ENCODE peak calls at places on chromosomes 5 and 9, in nine cellular contexts. One of them, this sample, is unnamed.

GRCh38 chr5:108681079-108681921 is 66.4 kb upstream of the FER start:
- DNase-seq in RWPE2: no peak
- DNase-seq in fibroblast of the aortic adventitia: peak
- DNase-seq in T-helper 9 cell: no peak
- DNase-seq in anterior cingulate cortex: no peak
- DNase-seq in NCI-H187: no peak
- DNase-seq in neuronal stem cell: peak
- DNase-seq in neural crest cell: peak
- DNase-seq in GM23248: peak
- DNase-seq in this sample: peak

GRCh38 chr5:174581483-174581882 is 142.9 kb upstream of the MSX2 start:
- DNase-seq in anterior cingulate cortex: peak
- DNase-seq in RWPE2: no peak
- DNase-seq in fibroblast of the aortic adventitia: no peak
- DNase-seq in T-helper 9 cell: no peak
- DNase-seq in GM23248: peak
- DNase-seq in neuronal stem cell: peak
- DNase-seq in neural crest cell: peak
- DNase-seq in NCI-H187: no peak
- DNase-seq in this sample: peak

GRCh38 chr9:92716557-92716956 is 46.6 kb upstream of the IPPK start:
- DNase-seq in GM23248: peak
- DNase-seq in NCI-H187: peak
- DNase-seq in anterior cingulate cortex: peak
- DNase-seq in T-helper 9 cell: peak
- DNase-seq in neuronal stem cell: peak
- DNase-seq in fibroblast of the aortic adventitia: peak
- DNase-seq in neural crest cell: peak
- DNase-seq in RWPE2: peak
- DNase-seq in this sample: peak

GRCh38 chr5:80711938-80712337 is 57.2 kb upstream of the DHFR start:
- DNase-seq in RWPE2: no peak
- DNase-seq in fibroblast of the aortic adventitia: peak
- DNase-seq in neuronal stem cell: peak
- DNase-seq in neural crest cell: peak
- DNase-seq in NCI-H187: no peak
- DNase-seq in T-helper 9 cell: no peak
- DNase-seq in anterior cingulate cortex: no peak
- DNase-seq in GM23248: peak
- DNase-seq in this sample: peak

GRCh38 chr5:140202078-140202477 is 27.1 kb downstream of the CYSTM1 start:
- DNase-seq in fibroblast of the aortic adventitia: peak
- DNase-seq in RWPE2: no peak
- DNase-seq in anterior cingulate cortex: no peak
- DNase-seq in NCI-H187: no peak
- DNase-seq in neural crest cell: no peak
- DNase-seq in GM23248: peak
- DNase-seq in T-helper 9 cell: no peak
- DNase-seq in neuronal stem cell: no peak
- DNase-seq in this sample: no peak

GRCh38 chr9:134485653-134486052 is 155.9 kb upstream of the COL5A1 start:
- DNase-seq in GM23248: no peak
- DNase-seq in neural crest cell: no peak
- DNase-seq in NCI-H187: no peak
- DNase-seq in T-helper 9 cell: no peak
- DNase-seq in RWPE2: peak
- DNase-seq in anterior cingulate cortex: no peak
- DNase-seq in neuronal stem cell: no peak
- DNase-seq in fibroblast of the aortic adventitia: no peak
- DNase-seq in this sample: no peak

GRCh38 chr9:123377211-123377971 is 21.4 kb downstream of the CRB2 start:
- DNase-seq in fibroblast of the aortic adventitia: no peak
- DNase-seq in NCI-H187: no peak
- DNase-seq in neural crest cell: no peak
- DNase-seq in anterior cingulate cortex: no peak
- DNase-seq in RWPE2: no peak
- DNase-seq in neuronal stem cell: no peak
- DNase-seq in T-helper 9 cell: no peak
- DNase-seq in GM23248: no peak
- DNase-seq in this sample: peak

GRCh38 chr9:77663754-77664153 is 15.6 kb upstream of the GNA14 start:
- DNase-seq in T-helper 9 cell: no peak
- DNase-seq in neural crest cell: no peak
- DNase-seq in NCI-H187: no peak
- DNase-seq in neuronal stem cell: no peak
- DNase-seq in RWPE2: no peak
- DNase-seq in GM23248: peak
- DNase-seq in fibroblast of the aortic adventitia: peak
- DNase-seq in anterior cingulate cortex: peak
- DNase-seq in this sample: peak

GRCh38 chr9:36730414-36730813 is 157.7 kb downstream of the MELK start:
- DNase-seq in NCI-H187: no peak
- DNase-seq in RWPE2: no peak
- DNase-seq in anterior cingulate cortex: no peak
- DNase-seq in neuronal stem cell: no peak
- DNase-seq in T-helper 9 cell: no peak
- DNase-seq in fibroblast of the aortic adventitia: no peak
- DNase-seq in neural crest cell: no peak
- DNase-seq in GM23248: no peak
- DNase-seq in this sample: no peak

GRCh38 chr9:34984049-34984448 is 5.5 kb upstream of the DNAJB5 start:
- DNase-seq in neural crest cell: no peak
- DNase-seq in anterior cingulate cortex: no peak
- DNase-seq in NCI-H187: no peak
- DNase-seq in T-helper 9 cell: no peak
- DNase-seq in RWPE2: no peak
- DNase-seq in fibroblast of the aortic adventitia: peak
- DNase-seq in neuronal stem cell: peak
- DNase-seq in GM23248: peak
- DNase-seq in this sample: peak

GRCh38 chr5:172144931-172145869 is 42.8 kb downstream of the STK10 start:
- DNase-seq in neuronal stem cell: no peak
- DNase-seq in T-helper 9 cell: no peak
- DNase-seq in fibroblast of the aortic adventitia: no peak
- DNase-seq in anterior cingulate cortex: no peak
- DNase-seq in GM23248: no peak
- DNase-seq in NCI-H187: no peak
- DNase-seq in neural crest cell: peak
- DNase-seq in RWPE2: peak
- DNase-seq in this sample: no peak

GRCh38 chr9:88794100-88794499 is 197.2 kb upstream of the S1PR3 start:
- DNase-seq in GM23248: no peak
- DNase-seq in T-helper 9 cell: no peak
- DNase-seq in RWPE2: no peak
- DNase-seq in anterior cingulate cortex: no peak
- DNase-seq in neural crest cell: no peak
- DNase-seq in neuronal stem cell: no peak
- DNase-seq in fibroblast of the aortic adventitia: no peak
- DNase-seq in NCI-H187: no peak
- DNase-seq in this sample: no peak

GRCh38 chr9:133369923-133370322 is 5.9 kb downstream of the SURF4 start:
- DNase-seq in neural crest cell: no peak
- DNase-seq in NCI-H187: no peak
- DNase-seq in T-helper 9 cell: no peak
- DNase-seq in anterior cingulate cortex: no peak
- DNase-seq in GM23248: no peak
- DNase-seq in neuronal stem cell: no peak
- DNase-seq in RWPE2: no peak
- DNase-seq in fibroblast of the aortic adventitia: no peak
- DNase-seq in this sample: no peak